ENCODE peak calls at places on chromosomes 12 and 14, in nine cellular contexts. J is mucosa of descending colon, D is HepG2, Z is HCEC 1CT, H is transverse colon, I is left cardiac atrium, X is DMS 273 treated with DMSO at 0.1 percent for 48 hours, P is neural crest cell, F is hepatic stellate cell. R is an unnamed sample.

GRCh38 chr14:54253195-54253947 is 143.4 kb upstream of the CDKN3 start:
- DNase-seq in J (no peak), D (peak), Z (peak), H (no peak), I (no peak), X (no peak), P (no peak), F (peak), R (no peak)

GRCh38 chr12:49959570-49960473 is 1.9 kb upstream of the AQP5 start:
- DNase-seq in J (no peak), D (no peak), Z (no peak), H (no peak), I (no peak), X (no peak), P (peak), F (peak), R (peak)

GRCh38 chr14:37384870-37385596 is 187.3 kb downstream of the MIPOL1 start:
- DNase-seq in J (no peak), D (peak), Z (no peak), H (no peak), I (no peak), X (no peak), P (no peak), F (no peak), R (no peak)

GRCh38 chr12:45852508-45852907 is 123.0 kb downstream of the ARID2 start:
- DNase-seq in J (no peak), D (no peak), Z (no peak), H (no peak), I (peak), X (no peak), P (no peak), F (no peak), R (no peak)

GRCh38 chr14:69693823-69694729 is 72.9 kb upstream of the SRSF5 start:
- DNase-seq in J (peak), D (peak), Z (no peak), H (peak), I (no peak), X (no peak), P (no peak), F (no peak), R (no peak)

GRCh38 chr14:95958105-95958504 is 81.1 kb upstream of the C14orf132 start:
- DNase-seq in J (no peak), D (no peak), Z (no peak), H (no peak), I (no peak), X (no peak), P (no peak), F (no peak), R (no peak)

GRCh38 chr12:89353188-89353822 is 1.0 kb upstream of the DUSP6 start:
- DNase-seq in J (peak), D (peak), Z (peak), H (peak), I (peak), X (no peak), P (peak), F (peak), R (peak)

GRCh38 chr14:94165744-94166143 is 8.4 kb upstream of the PPP4R4 start:
- DNase-seq in J (no peak), D (no peak), Z (no peak), H (no peak), I (no peak), X (no peak), P (no peak), F (no peak), R (no peak)

GRCh38 chr12:96241484-96242256 is 47.5 kb downstream of the ELK3 start:
- DNase-seq in J (no peak), D (no peak), Z (peak), H (peak), I (peak), X (no peak), P (no peak), F (peak), R (no peak)

GRCh38 chr12:51921017-51921725 is 13.9 kb downstream of the ACVRL1 start:
- DNase-seq in J (no peak), D (no peak), Z (no peak), H (no peak), I (no peak), X (peak), P (no peak), F (no peak), R (no peak)

GRCh38 chr12:64098709-64099354 is 123.3 kb downstream of the KICS2 start:
- DNase-seq in J (no peak), D (no peak), Z (peak), H (no peak), I (no peak), X (peak), P (no peak), F (no peak), R (no peak)

GRCh38 chr12:122978507-122978955 is 1.9 kb upstream of the ARL6IP4 start:
- DNase-seq in J (peak), D (no peak), Z (no peak), H (no peak), I (no peak), X (no peak), P (no peak), F (no peak), R (no peak)

GRCh38 chr12:123233505-123234299 is 466 bp downstream of the MTRFR start:
- DNase-seq in J (peak), D (no peak), Z (no peak), H (no peak), I (no peak), X (no peak), P (no peak), F (no peak), R (no peak)

GRCh38 chr12:80118565-80119337 is 19.4 kb downstream of the OTOGL start:
- DNase-seq in J (no peak), D (no peak), Z (no peak), H (no peak), I (no peak), X (no peak), P (no peak), F (no peak), R (no peak)

R was measured in T47D.